ENCODE peak calls at places on chromosomes 13 and 19, in eight cellular contexts. X is KG1; C is foreskin fibroblast; P is GM13977; D is Kasumi-1; T is RWPE1; N is NCI-H2107; O is activated T-helper 2 cell treated with anti-CD3 and anti-CD28 coated beads, Interferon-gamma antibody, Interleukin-2, Interleukin-4, amounts not matched to agents 10 μg/mL and 5 μg/mL and 100 μg/mL, durations not matched to agents 14 hours and 24 hours and 36 hours. E is an unnamed sample.

GRCh38 chr13:72244788-72245187 is 377.8 kb upstream of the DACH1 start:
- DNase-seq in O (no peak), T (no peak), D (no peak), C (no peak), P (no peak), X (no peak), N (no peak), E (no peak)

GRCh38 chr13:102020611-102021216 is 381.1 kb downstream of the FGF14 start:
- DNase-seq in N (no peak), C (peak), O (no peak), T (no peak), X (no peak), D (no peak), P (no peak), E (peak)

GRCh38 chr13:33388254-33388998 is 102.9 kb upstream of the STARD13 start:
- DNase-seq in D (no peak), T (peak), X (no peak), N (no peak), O (no peak), P (no peak), C (no peak), E (no peak)

GRCh38 chr13:29605860-29606526 is 10.5 kb upstream of the SLC7A1 start:
- DNase-seq in N (no peak), X (no peak), P (no peak), O (no peak), C (no peak), D (no peak), T (no peak), E (no peak)

GRCh38 chr13:107866666-107867623 is 348.4 kb downstream of the LIG4 start:
- DNase-seq in D (no peak), N (peak), P (peak), T (no peak), O (no peak), C (no peak), X (no peak), E (peak)

GRCh38 chr13:24313449-24313848 is 4.1 kb downstream of the C1QTNF9 start:
- DNase-seq in P (no peak), C (peak), X (no peak), D (no peak), T (no peak), N (no peak), O (no peak), E (no peak)

GRCh38 chr13:48906200-48906599 is 69.5 kb upstream of the FNDC3A start:
- DNase-seq in D (no peak), N (no peak), C (no peak), X (no peak), O (no peak), P (no peak), T (no peak), E (no peak)

GRCh38 chr13:105996391-105997028 is 539.0 kb downstream of the EFNB2 start:
- DNase-seq in C (no peak), O (no peak), D (no peak), N (no peak), P (no peak), T (no peak), X (no peak), E (no peak)

GRCh38 chr19:449916-450315 is 10.9 kb downstream of the SHC2 start:
- DNase-seq in N (no peak), X (no peak), T (no peak), C (no peak), O (no peak), P (no peak), D (no peak), E (no peak)

GRCh38 chr19:29480507-29480906 is 45.3 kb upstream of the VSTM2B start:
- DNase-seq in C (no peak), N (no peak), P (no peak), O (no peak), T (no peak), X (no peak), D (no peak), E (no peak)

GRCh38 chr13:22126433-22127021 is 455.7 kb downstream of the FGF9 start:
- DNase-seq in O (no peak), X (peak), D (peak), T (no peak), C (no peak), P (peak), N (no peak), E (no peak)

GRCh38 chr13:93709511-93710244 is 483.1 kb downstream of the GPC6 start:
- DNase-seq in T (no peak), O (no peak), X (no peak), C (no peak), D (no peak), N (no peak), P (no peak), E (no peak)

GRCh38 chr13:44853641-44854040 is 135.6 kb downstream of the NUFIP1 start:
- DNase-seq in P (no peak), N (no peak), C (no peak), X (no peak), D (no peak), T (peak), O (no peak), E (no peak)

GRCh38 chr19:16654621-16655020 is 5.3 kb downstream of the SMIM7 start:
- DNase-seq in T (no peak), N (no peak), D (no peak), X (no peak), P (no peak), C (no peak), O (no peak), E (no peak)

GRCh38 chr13:44879452-44880058 is 109.7 kb downstream of the NUFIP1 start:
- DNase-seq in X (peak), T (no peak), C (peak), N (no peak), D (peak), P (peak), O (no peak), E (peak)

GRCh38 chr19:30669329-30670010 is 297.3 kb downstream of the ZNF536 start:
- DNase-seq in P (peak), O (no peak), C (peak), X (no peak), N (peak), T (peak), D (peak), E (peak)

GRCh38 chr19:48874309-48875135 is 2.3 kb downstream of the PPP1R15A start:
- DNase-seq in P (no peak), T (no peak), O (peak), C (peak), X (no peak), N (no peak), D (peak), E (peak)

GRCh38 chr19:10744222-10744847 is 26.5 kb downstream of the DNM2 start:
- DNase-seq in O (no peak), T (no peak), C (no peak), X (no peak), D (no peak), P (no peak), N (no peak), E (no peak)

GRCh38 chr13:27064252-27064995 is 107.2 kb downstream of the USP12 start:
- DNase-seq in O (no peak), P (no peak), N (no peak), D (no peak), C (no peak), X (no peak), T (no peak), E (no peak)

GRCh38 chr19:5246554-5247155 is 94.0 kb downstream of the PTPRS start:
- DNase-seq in C (no peak), O (no peak), T (no peak), D (no peak), X (no peak), N (no peak), P (peak), E (no peak)

GRCh38 chr19:22052644-22053013 is 345 bp downstream of the ZNF257 start:
- DNase-seq in O (no peak), N (no peak), P (no peak), C (no peak), T (no peak), D (no peak), X (no peak), E (no peak)

GRCh38 chr19:33442706-33443105 is 69.2 kb downstream of the CEBPG start:
- DNase-seq in P (no peak), C (no peak), D (no peak), X (no peak), O (no peak), T (no peak), N (no peak), E (no peak)

GRCh38 chr13:67273001-67273400 is 42.9 kb upstream of the PCDH9 start:
- DNase-seq in T (no peak), D (no peak), N (no peak), P (no peak), O (no peak), C (no peak), X (no peak), E (no peak)

GRCh38 chr13:38766799-38767198 is 79.9 kb downstream of the FREM2 start:
- DNase-seq in N (no peak), P (no peak), O (no peak), T (no peak), X (no peak), D (no peak), C (no peak), E (peak)

GRCh38 chr13:98856983-98857382 is 104.5 kb upstream of the SLC15A1 start:
- DNase-seq in O (no peak), C (no peak), N (no peak), P (no peak), T (no peak), D (no peak), X (no peak), E (peak)

GRCh38 chr13:48018637-48019036 is 17.6 kb upstream of the SUCLA2 start:
- DNase-seq in O (no peak), D (no peak), C (no peak), T (no peak), P (no peak), N (no peak), X (no peak), E (no peak)

GRCh38 chr19:19495614-19496603 is 19.4 kb downstream of the TSSK6 start:
- DNase-seq in D (no peak), P (no peak), X (no peak), N (no peak), O (no peak), T (no peak), C (no peak), E (no peak)

GRCh38 chr13:26480246-26480855 is 77.1 kb upstream of the WASF3 start:
- DNase-seq in N (no peak), C (no peak), P (no peak), O (no peak), X (no peak), T (peak), D (no peak), E (no peak)

GRCh38 chr13:30805132-30805537 is 69.8 kb downstream of the ALOX5AP start:
- DNase-seq in T (no peak), N (no peak), C (no peak), D (no peak), X (no peak), P (no peak), O (no peak), E (no peak)

GRCh38 chr13:28820099-28821051 is at the start of gene MTUS2:
- DNase-seq in C (no peak), X (no peak), O (no peak), N (no peak), P (no peak), D (no peak), T (no peak), E (peak)